ENCODE peak calls at places on chromosomes 2 and 18, in eight cellular contexts. One of them, this sample, is unnamed. For H3K4me1, the result is how much of the 10 kb centered on the place peaks cover.

GRCh38 chr2:212957184-212957583 is 194.2 kb downstream of the IKZF2 start:
- DNase-seq in A673: no peak
- DNase-seq in right atrium auricular region: no peak
- DNase-seq in fibroblast of lung: no peak
- DNase-seq in IMR-90: no peak
- DNase-seq in heart left ventricle: no peak
- DNase-seq in psoas muscle: no peak
- DNase-seq in mammary epithelial cell: no peak
- DNase-seq in this sample: no peak

GRCh38 chr2:28429636-28430376 is 37.1 kb downstream of the FOSL2 start:
- DNase-seq in A673: no peak
- DNase-seq in right atrium auricular region: no peak
- DNase-seq in fibroblast of lung: no peak
- DNase-seq in IMR-90: no peak
- DNase-seq in heart left ventricle: no peak
- DNase-seq in psoas muscle: peak
- DNase-seq in mammary epithelial cell: no peak
- DNase-seq in this sample: no peak

GRCh38 chr2:203646266-203646864 is 60.1 kb upstream of the CD28 start:
- DNase-seq in A673: no peak
- DNase-seq in right atrium auricular region: no peak
- DNase-seq in fibroblast of lung: no peak
- DNase-seq in IMR-90: no peak
- DNase-seq in heart left ventricle: no peak
- DNase-seq in psoas muscle: no peak
- DNase-seq in mammary epithelial cell: no peak
- DNase-seq in this sample: no peak

GRCh38 chr2:12816379-12817306 is 99.9 kb downstream of the TRIB2 start:
- DNase-seq in A673: no peak
- DNase-seq in right atrium auricular region: no peak
- DNase-seq in fibroblast of lung: no peak
- DNase-seq in IMR-90: peak
- DNase-seq in heart left ventricle: no peak
- DNase-seq in psoas muscle: no peak
- DNase-seq in mammary epithelial cell: peak
- DNase-seq in this sample: peak

GRCh38 chr2:113105047-113105446 is 22.4 kb upstream of the IL1RN start:
- DNase-seq in A673: peak
- DNase-seq in right atrium auricular region: no peak
- DNase-seq in fibroblast of lung: peak
- DNase-seq in IMR-90: peak
- DNase-seq in heart left ventricle: no peak
- DNase-seq in psoas muscle: no peak
- DNase-seq in mammary epithelial cell: peak
- DNase-seq in this sample: no peak

GRCh38 chr2:148642112-148642744 is 2.3 kb upstream of the EPC2 start:
- DNase-seq in A673: no peak
- DNase-seq in right atrium auricular region: no peak
- DNase-seq in fibroblast of lung: no peak
- DNase-seq in IMR-90: no peak
- DNase-seq in heart left ventricle: no peak
- DNase-seq in psoas muscle: no peak
- DNase-seq in mammary epithelial cell: no peak
- DNase-seq in this sample: no peak

GRCh38 chr2:196681510-196681909 is 42.0 kb downstream of the CCDC150 start:
- DNase-seq in A673: no peak
- DNase-seq in right atrium auricular region: no peak
- DNase-seq in fibroblast of lung: no peak
- DNase-seq in IMR-90: no peak
- DNase-seq in heart left ventricle: no peak
- DNase-seq in psoas muscle: no peak
- DNase-seq in mammary epithelial cell: no peak
- DNase-seq in this sample: no peak

GRCh38 chr2:237824085-237824484 is 25.5 kb downstream of the RBM44 start:
- DNase-seq in A673: no peak
- DNase-seq in right atrium auricular region: no peak
- DNase-seq in fibroblast of lung: no peak
- DNase-seq in IMR-90: no peak
- DNase-seq in heart left ventricle: no peak
- DNase-seq in psoas muscle: no peak
- DNase-seq in mammary epithelial cell: no peak
- DNase-seq in this sample: peak

GRCh38 chr2:176162911-176163654 is 6.0 kb downstream of the HOXD3 start:
- DNase-seq in A673: no peak
- DNase-seq in right atrium auricular region: no peak
- DNase-seq in fibroblast of lung: no peak
- DNase-seq in IMR-90: no peak
- DNase-seq in heart left ventricle: no peak
- DNase-seq in psoas muscle: no peak
- DNase-seq in mammary epithelial cell: no peak
- DNase-seq in this sample: no peak

GRCh38 chr2:170972508-170973224 is 43.6 kb downstream of the GORASP2 start:
- DNase-seq in A673: peak
- DNase-seq in right atrium auricular region: no peak
- DNase-seq in fibroblast of lung: no peak
- DNase-seq in IMR-90: no peak
- DNase-seq in heart left ventricle: no peak
- DNase-seq in psoas muscle: no peak
- DNase-seq in mammary epithelial cell: no peak
- DNase-seq in this sample: no peak

GRCh38 chr2:109239720-109240119 is 110.7 kb downstream of the SH3RF3 start:
- DNase-seq in A673: no peak
- DNase-seq in right atrium auricular region: peak
- DNase-seq in fibroblast of lung: peak
- DNase-seq in IMR-90: peak
- DNase-seq in heart left ventricle: no peak
- DNase-seq in psoas muscle: no peak
- DNase-seq in mammary epithelial cell: no peak
- DNase-seq in this sample: peak

GRCh38 chr2:72893594-72894319 is 6.5 kb downstream of the SPR start:
- DNase-seq in A673: peak
- DNase-seq in right atrium auricular region: no peak
- DNase-seq in fibroblast of lung: peak
- DNase-seq in IMR-90: peak
- DNase-seq in heart left ventricle: no peak
- DNase-seq in psoas muscle: no peak
- DNase-seq in mammary epithelial cell: peak
- DNase-seq in this sample: no peak

GRCh38 chr2:172735646-172736418 is at the start of gene RAPGEF4:
- DNase-seq in A673: no peak
- DNase-seq in right atrium auricular region: no peak
- DNase-seq in fibroblast of lung: no peak
- DNase-seq in IMR-90: no peak
- DNase-seq in heart left ventricle: no peak
- DNase-seq in psoas muscle: no peak
- DNase-seq in mammary epithelial cell: no peak
- DNase-seq in this sample: no peak

GRCh38 chr18:72456802-72457201 is 87.3 kb downstream of the CBLN2 start:
- DNase-seq in A673: no peak
- DNase-seq in right atrium auricular region: no peak
- DNase-seq in fibroblast of lung: peak
- DNase-seq in IMR-90: peak
- DNase-seq in heart left ventricle: no peak
- DNase-seq in psoas muscle: no peak
- DNase-seq in mammary epithelial cell: no peak
- DNase-seq in this sample: peak

DNA sequence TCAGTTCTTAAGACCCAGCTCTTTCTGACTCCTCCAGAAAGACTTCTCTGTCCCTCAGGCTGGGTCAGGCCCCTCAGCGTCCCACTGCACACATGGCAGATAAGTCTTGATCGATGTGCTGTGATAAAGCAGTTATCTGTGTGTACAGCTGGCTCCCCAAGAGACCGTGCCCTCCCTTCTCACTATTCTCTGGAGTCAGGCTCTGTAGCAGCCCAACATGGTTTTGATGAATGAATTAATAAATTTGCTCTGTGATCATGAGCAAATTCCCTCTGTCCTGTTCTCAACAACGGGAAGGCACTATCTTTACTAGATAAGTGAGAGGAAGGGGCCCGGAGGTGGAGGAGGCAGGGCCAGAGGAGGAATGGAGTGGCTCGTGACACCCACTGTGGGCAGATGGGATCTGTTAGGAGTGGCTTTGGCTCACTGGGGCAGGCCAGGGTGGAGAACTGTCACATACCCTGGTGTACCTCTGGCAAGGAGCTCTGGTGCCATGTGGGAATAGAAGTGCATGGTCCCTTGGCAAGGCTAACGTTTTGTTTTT is 48.3 kb downstream of the ZFP36L2 start:
- DNase-seq in A673: no peak
- DNase-seq in right atrium auricular region: no peak
- DNase-seq in fibroblast of lung: no peak
- DNase-seq in IMR-90: no peak
- DNase-seq in heart left ventricle: no peak
- DNase-seq in psoas muscle: peak
- DNase-seq in mammary epithelial cell: no peak
- DNase-seq in this sample: no peak
- H3K27ac ChIP-seq in A673: peak
- H3K27ac ChIP-seq in right atrium auricular region: peak
- H3K27ac ChIP-seq in fibroblast of lung: no peak
- H3K27ac ChIP-seq in IMR-90: peak
- H3K27ac ChIP-seq in heart left ventricle: peak
- H3K27ac ChIP-seq in psoas muscle: peak
- H3K27ac ChIP-seq in mammary epithelial cell: no peak
- H3K27ac ChIP-seq in this sample: peak

GRCh38 chr18:7164610-7165009 is 47.0 kb upstream of the LAMA1 start:
- DNase-seq in A673: no peak
- DNase-seq in right atrium auricular region: peak
- DNase-seq in fibroblast of lung: peak
- DNase-seq in IMR-90: peak
- DNase-seq in heart left ventricle: no peak
- DNase-seq in psoas muscle: no peak
- DNase-seq in mammary epithelial cell: no peak
- DNase-seq in this sample: peak
- TF ChIP-seq CTCF in A673: no peak
- TF ChIP-seq CTCF in right atrium auricular region: no peak
- TF ChIP-seq CTCF in fibroblast of lung: peak
- TF ChIP-seq CTCF in IMR-90: peak
- TF ChIP-seq CTCF in heart left ventricle: peak
- TF ChIP-seq CTCF in psoas muscle: peak
- TF ChIP-seq CTCF in mammary epithelial cell: no peak
- TF ChIP-seq CTCF in this sample: peak

GRCh38 chr2:37663390-37663789 is 8.1 kb downstream of the CDC42EP3 start:
- DNase-seq in A673: no peak
- DNase-seq in right atrium auricular region: no peak
- DNase-seq in fibroblast of lung: no peak
- DNase-seq in IMR-90: no peak
- DNase-seq in heart left ventricle: no peak
- DNase-seq in psoas muscle: no peak
- DNase-seq in mammary epithelial cell: no peak
- DNase-seq in this sample: no peak
- H3K4me1 ChIP-seq in A673: under half
- H3K4me1 ChIP-seq in right atrium auricular region: under half
- H3K4me1 ChIP-seq in fibroblast of lung: under half
- H3K4me1 ChIP-seq in IMR-90: under half
- H3K4me1 ChIP-seq in heart left ventricle: half or more
- H3K4me1 ChIP-seq in psoas muscle: half or more
- H3K4me1 ChIP-seq in mammary epithelial cell: under half
- H3K4me1 ChIP-seq in this sample: under half

GRCh38 chr18:71040161-71040560 is 751.3 kb downstream of the SOCS6 start:
- DNase-seq in A673: no peak
- DNase-seq in right atrium auricular region: no peak
- DNase-seq in fibroblast of lung: peak
- DNase-seq in IMR-90: peak
- DNase-seq in heart left ventricle: no peak
- DNase-seq in psoas muscle: no peak
- DNase-seq in mammary epithelial cell: no peak
- DNase-seq in this sample: no peak

GRCh38 chr18:71047882-71048281 is 759.0 kb downstream of the SOCS6 start:
- DNase-seq in A673: no peak
- DNase-seq in right atrium auricular region: no peak
- DNase-seq in fibroblast of lung: no peak
- DNase-seq in IMR-90: no peak
- DNase-seq in heart left ventricle: no peak
- DNase-seq in psoas muscle: no peak
- DNase-seq in mammary epithelial cell: no peak
- DNase-seq in this sample: no peak

DNA sequence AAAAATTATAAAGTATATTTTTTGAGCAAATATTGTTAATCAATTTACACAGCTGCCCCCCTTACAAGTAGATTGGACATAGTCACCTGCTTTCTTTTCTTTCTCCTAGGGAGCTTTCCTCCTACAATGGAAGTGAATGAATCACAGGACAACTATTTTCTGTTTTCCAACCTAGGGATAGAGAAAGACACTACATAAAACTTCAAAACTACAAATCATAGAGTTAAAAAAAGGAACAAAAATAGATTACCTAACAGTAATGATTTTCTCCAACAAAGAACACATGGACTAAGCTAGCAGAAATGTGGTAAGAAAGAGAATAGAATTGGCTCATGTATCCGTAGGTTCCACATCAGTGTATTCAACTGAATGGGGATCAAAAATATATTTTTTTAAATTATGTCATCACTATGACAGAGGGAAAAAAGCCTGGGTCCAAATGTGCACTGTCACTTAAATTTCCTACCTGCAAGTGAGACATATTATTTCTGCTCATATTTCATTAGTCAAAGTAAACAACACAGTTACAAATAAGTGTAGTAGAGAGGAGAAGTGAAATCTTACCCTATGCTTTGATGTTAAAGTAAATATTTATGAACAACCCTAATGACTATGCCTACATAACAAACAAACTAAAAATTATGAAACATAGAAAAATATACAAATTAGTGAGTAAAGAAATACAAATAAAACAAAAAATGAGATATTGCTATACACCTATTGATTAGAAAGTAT is 756.7 kb downstream of the SOCS6 start:
- DNase-seq in A673: no peak
- DNase-seq in right atrium auricular region: no peak
- DNase-seq in fibroblast of lung: no peak
- DNase-seq in IMR-90: no peak
- DNase-seq in heart left ventricle: no peak
- DNase-seq in psoas muscle: no peak
- DNase-seq in mammary epithelial cell: no peak
- DNase-seq in this sample: no peak
- H3K27ac ChIP-seq in A673: no peak
- H3K27ac ChIP-seq in right atrium auricular region: no peak
- H3K27ac ChIP-seq in fibroblast of lung: no peak
- H3K27ac ChIP-seq in IMR-90: no peak
- H3K27ac ChIP-seq in heart left ventricle: no peak
- H3K27ac ChIP-seq in psoas muscle: no peak
- H3K27ac ChIP-seq in mammary epithelial cell: no peak
- H3K27ac ChIP-seq in this sample: no peak

DNA sequence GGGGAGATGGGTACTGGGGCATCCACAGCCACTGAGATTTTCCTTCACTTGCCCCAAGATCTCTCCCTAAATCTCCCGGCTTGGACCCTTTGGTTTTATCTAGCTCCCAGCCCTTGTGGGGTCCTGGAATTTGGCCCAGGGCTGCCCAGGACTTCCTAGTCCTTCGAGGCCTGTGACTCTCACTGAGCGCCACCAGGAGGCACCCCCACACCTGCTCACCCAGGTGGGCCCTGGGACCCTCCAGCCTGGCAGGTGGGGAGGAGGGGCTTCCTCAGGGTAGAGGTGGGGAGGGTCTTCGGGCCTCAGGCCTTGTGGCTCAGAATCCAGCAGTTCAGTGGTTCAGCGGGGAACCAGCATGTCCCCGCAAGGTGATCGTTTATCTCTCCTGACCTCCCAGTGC is 11.9 kb upstream of the PRSS56 start:
- DNase-seq in A673: no peak
- DNase-seq in right atrium auricular region: no peak
- DNase-seq in fibroblast of lung: no peak
- DNase-seq in IMR-90: no peak
- DNase-seq in heart left ventricle: no peak
- DNase-seq in psoas muscle: no peak
- DNase-seq in mammary epithelial cell: no peak
- DNase-seq in this sample: no peak
- TF ChIP-seq CTCF in A673: no peak
- TF ChIP-seq CTCF in right atrium auricular region: no peak
- TF ChIP-seq CTCF in fibroblast of lung: no peak
- TF ChIP-seq CTCF in IMR-90: no peak
- TF ChIP-seq CTCF in heart left ventricle: no peak
- TF ChIP-seq CTCF in psoas muscle: no peak
- TF ChIP-seq CTCF in mammary epithelial cell: no peak
- TF ChIP-seq CTCF in this sample: no peak